ENCODE peak calls at places on chromosomes 7 and 10, in four cellular contexts. J, C, G and V are unnamed samples.
A peak's percentile ranks its signal among the peaks of the same experiment; 100 is the strongest.

GRCh38 chr7:3172768-3173280 is 128.2 kb upstream of the SDK1 start:
- DNase-seq in J (no peak), C (no peak), G (no peak), V (no peak)

GRCh38 chr7:87424075-87424474 is 51.4 kb downstream of the ABCB4 start:
- DNase-seq in J (no peak), C (no peak), G (no peak), V (peak; percentile 82)

GRCh38 chr7:27151945-27152815 is at the start of gene HOXA3:
- DNase-seq in J (no peak), C (no peak), G (peak; percentile 45), V (no peak)

GRCh38 chr7:51289608-51290370 is 26.8 kb downstream of the COBL start:
- DNase-seq in J (no peak), C (no peak), G (no peak), V (no peak)

GRCh38 chr7:46839651-46840050 is 742.3 kb downstream of the TNS3 start:
- DNase-seq in J (no peak), C (no peak), G (no peak), V (no peak)

GRCh38 chr7:7327423-7327822 is 145.1 kb downstream of the C1GALT1 start:
- DNase-seq in J (no peak), C (no peak), G (no peak), V (no peak)

GRCh38 chr7:98283127-98283886 is 1.8 kb downstream of the BRI3 start:
- DNase-seq in J (no peak), C (no peak), G (no peak), V (no peak)

GRCh38 chr10:61628875-61629513 is 33.7 kb upstream of the CABCOCO1 start:
- DNase-seq in J (peak; percentile 9), C (no peak), G (peak; percentile 28), V (no peak)

GRCh38 chr7:42222891-42223290 is 14.1 kb downstream of the GLI3 start:
- DNase-seq in J (peak; percentile 52), C (no peak), G (no peak), V (no peak)

GRCh38 chr7:36639826-36640225 is 84.5 kb downstream of the AOAH start:
- DNase-seq in J (no peak), C (peak; percentile 4), G (no peak), V (no peak)

GRCh38 chr10:110650265-110650668 is 6.1 kb downstream of the RBM20 start:
- DNase-seq in J (no peak), C (no peak), G (no peak), V (no peak)

GRCh38 chr7:40095695-40096327 is 38.6 kb downstream of the MPLKIP start:
- DNase-seq in J (no peak), C (no peak), G (no peak), V (no peak)

GRCh38 chr10:31036209-31036608 is 4.5 kb upstream of the ZNF438 start:
- DNase-seq in J (no peak), C (no peak), G (no peak), V (no peak)

GRCh38 chr10:14748471-14748870 is 26.2 kb downstream of the FAM107B start:
- DNase-seq in J (no peak), C (no peak), G (no peak), V (no peak)

GRCh38 chr10:87920538-87920937 is 57.1 kb downstream of the PTEN start:
- DNase-seq in J (no peak), C (no peak), G (no peak), V (no peak)

GRCh38 chr7:129095258-129095657 is 40.3 kb upstream of the TNPO3 start:
- DNase-seq in J (no peak), C (no peak), G (no peak), V (no peak)

GRCh38 chr10:62045765-62046521 is 144.4 kb downstream of the ARID5B start:
- DNase-seq in J (no peak), C (no peak), G (no peak), V (no peak)

GRCh38 chr7:138247568-138248328 is 171.5 kb downstream of the AKR1D1 start:
- DNase-seq in J (no peak), C (no peak), G (no peak), V (no peak)

GRCh38 chr7:114084381-114085312 is 165.8 kb upstream of the PPP1R3A start:
- DNase-seq in J (peak; percentile 54), C (no peak), G (peak; percentile 67), V (peak; percentile 24)

GRCh38 chr10:122495406-122496340 is 34.3 kb downstream of the HTRA1 start:
- DNase-seq in J (peak; percentile 32), C (no peak), G (no peak), V (peak; percentile 59)

GRCh38 chr10:47165711-47166404 is 134.1 kb upstream of the GDF10 start:
- DNase-seq in J (no peak), C (no peak), G (peak; percentile 48), V (peak; percentile 22)
- H3K4me3 ChIP-seq in J (no peak overlapping the region), C (peak overlapping the region; percentile 65), G (peak overlapping the region; percentile 13), V (peak overlapping the region; percentile 22)

DNA sequence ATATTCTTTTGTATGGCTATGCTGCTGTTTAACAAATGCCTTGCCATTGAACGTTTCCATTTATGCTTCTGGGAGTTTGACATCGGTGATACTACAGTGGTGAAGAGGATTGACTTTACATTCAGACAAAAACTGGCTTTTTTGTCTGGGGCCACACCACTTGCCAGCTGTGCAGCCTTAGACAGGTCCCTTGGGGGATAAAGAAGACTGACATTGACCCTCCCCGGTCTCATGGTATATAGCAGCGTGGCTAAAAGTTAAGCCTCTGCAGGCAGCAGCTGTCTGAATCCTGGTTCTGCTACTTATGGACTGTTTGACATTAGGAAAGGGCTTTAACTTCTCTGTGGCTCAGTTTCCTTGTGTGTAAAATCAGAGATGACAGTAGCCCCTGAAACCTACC is 42.0 kb upstream of the PTF1A start:
- DNase-seq in J (no peak), C (no peak), G (no peak), V (no peak)
- H3K27ac ChIP-seq in J (no peak overlapping the region), C (no peak overlapping the region), G (no peak overlapping the region), V (no peak overlapping the region)

DNA sequence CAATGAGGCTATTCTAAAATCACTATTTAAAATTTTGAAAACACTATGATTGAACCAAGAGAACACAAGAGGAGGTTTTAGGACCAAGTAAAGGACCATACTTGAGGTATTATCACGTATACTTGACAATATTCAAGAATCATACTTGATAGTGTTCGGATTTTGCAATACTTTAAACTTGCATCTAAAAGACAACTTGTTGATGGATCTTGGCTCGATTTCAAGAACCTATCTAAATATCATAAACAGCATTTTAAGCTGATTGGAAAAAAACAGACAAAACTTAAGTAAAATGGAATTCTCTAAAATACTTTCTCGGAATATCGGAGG is 1.3 kb downstream of the NAMPT start:
- DNase-seq in J (no peak), C (no peak), G (no peak), V (no peak)
- H3K4me1 ChIP-seq in J (peaks cover 12% of the 10 kb centered on the region), C (peaks cover 15% of the 10 kb centered on the region), G (peaks cover 5% of the 10 kb centered on the region), V (no peaks in the 10 kb centered on the region)

GRCh38 chr7:111558948-111559347 is 3.3 kb downstream of the IMMP2L start:
- DNase-seq in J (no peak), C (no peak), G (no peak), V (no peak)
- H3K4me3 ChIP-seq in J (no peak overlapping the region), C (no peak overlapping the region), G (no peak overlapping the region), V (no peak overlapping the region)

DNA sequence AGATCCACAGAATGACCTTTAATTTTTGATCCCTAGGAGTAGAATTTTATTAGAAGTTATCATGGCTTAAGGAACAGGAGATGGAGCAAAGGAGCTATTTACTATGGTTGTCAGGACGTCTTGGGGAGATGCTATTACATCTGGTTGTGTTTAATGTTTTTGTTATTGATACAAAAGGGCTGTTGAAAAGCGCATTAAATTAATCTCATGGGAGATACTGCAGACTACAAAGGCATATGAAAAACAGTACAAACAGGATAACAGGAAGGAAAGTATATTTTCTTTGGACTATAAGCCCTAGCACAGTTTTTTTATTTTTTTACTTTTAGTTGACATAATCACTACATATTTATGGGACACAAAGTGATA is 341.3 kb downstream of the ARL4A start:
- DNase-seq in J (no peak), C (no peak), G (no peak), V (no peak)
- H3K27ac ChIP-seq in J (no peak overlapping the region), C (no peak overlapping the region), G (no peak overlapping the region), V (no peak overlapping the region)